ENCODE peak calls at places on chromosome 11, in four cellular contexts. One of them, this sample, is unnamed.

GRCh38 chr11:57792870-57793269 is 31.3 kb downstream of the CTNND1 start:
- DNase-seq in vagina: no peak
- DNase-seq in amniotic epithelial cell: no peak
- DNase-seq in hippocampal formation: peak
- DNase-seq in this sample: peak

GRCh38 chr11:19577849-19578619 is 134.6 kb upstream of the NAV2 start:
- DNase-seq in vagina: peak
- DNase-seq in amniotic epithelial cell: peak
- DNase-seq in hippocampal formation: peak
- DNase-seq in this sample: no peak

GRCh38 chr11:9765320-9766101 is 101.6 kb downstream of the SWAP70 start:
- DNase-seq in vagina: no peak
- DNase-seq in amniotic epithelial cell: peak
- DNase-seq in hippocampal formation: no peak
- DNase-seq in this sample: no peak

GRCh38 chr11:73240190-73240781 is 22.2 kb downstream of the P2RY2 start:
- DNase-seq in vagina: no peak
- DNase-seq in amniotic epithelial cell: peak
- DNase-seq in hippocampal formation: no peak
- DNase-seq in this sample: no peak

GRCh38 chr11:9150501-9150900 is 59.1 kb upstream of the SCUBE2 start:
- DNase-seq in vagina: no peak
- DNase-seq in amniotic epithelial cell: peak
- DNase-seq in hippocampal formation: no peak
- DNase-seq in this sample: no peak

GRCh38 chr11:75103380-75104026 is 6.8 kb upstream of the OR2AT4 start:
- DNase-seq in vagina: no peak
- DNase-seq in amniotic epithelial cell: peak
- DNase-seq in hippocampal formation: no peak
- DNase-seq in this sample: no peak

GRCh38 chr11:8392166-8392565 is 128.5 kb upstream of the LMO1 start:
- DNase-seq in vagina: no peak
- DNase-seq in amniotic epithelial cell: no peak
- DNase-seq in hippocampal formation: no peak
- DNase-seq in this sample: no peak

GRCh38 chr11:69962152-69962551 is 116.0 kb upstream of the ANO1 start:
- DNase-seq in vagina: no peak
- DNase-seq in amniotic epithelial cell: no peak
- DNase-seq in hippocampal formation: no peak
- DNase-seq in this sample: peak

GRCh38 chr11:61004037-61004641 is 32.7 kb downstream of the CD6 start:
- DNase-seq in vagina: no peak
- DNase-seq in amniotic epithelial cell: peak
- DNase-seq in hippocampal formation: no peak
- DNase-seq in this sample: no peak

GRCh38 chr11:75147875-75148263 is 3.0 kb upstream of the SLCO2B1 start:
- DNase-seq in vagina: no peak
- DNase-seq in amniotic epithelial cell: no peak
- DNase-seq in hippocampal formation: no peak
- DNase-seq in this sample: peak

GRCh38 chr11:117669062-117669461 is 128.0 kb downstream of the DSCAML1 start:
- DNase-seq in vagina: no peak
- DNase-seq in amniotic epithelial cell: no peak
- DNase-seq in hippocampal formation: no peak
- DNase-seq in this sample: no peak

GRCh38 chr11:24820541-24820940 is 323.7 kb downstream of the LUZP2 start:
- DNase-seq in vagina: no peak
- DNase-seq in amniotic epithelial cell: no peak
- DNase-seq in hippocampal formation: no peak
- DNase-seq in this sample: no peak

GRCh38 chr11:118144301-118144701 is 8.3 kb downstream of the SCN4B start:
- DNase-seq in vagina: no peak
- DNase-seq in amniotic epithelial cell: no peak
- DNase-seq in hippocampal formation: no peak
- DNase-seq in this sample: no peak

GRCh38 chr11:114178656-114179055 is 117.5 kb upstream of the NNMT start:
- DNase-seq in vagina: no peak
- DNase-seq in amniotic epithelial cell: no peak
- DNase-seq in hippocampal formation: no peak
- DNase-seq in this sample: no peak

GRCh38 chr11:33290319-33290718 is 33.1 kb downstream of the HIPK3 start:
- DNase-seq in vagina: no peak
- DNase-seq in amniotic epithelial cell: no peak
- DNase-seq in hippocampal formation: peak
- DNase-seq in this sample: no peak

GRCh38 chr11:134667505-134667904 is 255.5 kb upstream of the B3GAT1 start:
- DNase-seq in vagina: peak
- DNase-seq in amniotic epithelial cell: no peak
- DNase-seq in hippocampal formation: no peak
- DNase-seq in this sample: no peak

GRCh38 chr11:78476066-78476465 is 58.4 kb upstream of the GAB2 start:
- DNase-seq in vagina: no peak
- DNase-seq in amniotic epithelial cell: no peak
- DNase-seq in hippocampal formation: no peak
- DNase-seq in this sample: no peak

GRCh38 chr11:69186316-69187266 is 30.9 kb downstream of the SMIM38 start:
- DNase-seq in vagina: no peak
- DNase-seq in amniotic epithelial cell: no peak
- DNase-seq in hippocampal formation: no peak
- DNase-seq in this sample: peak

GRCh38 chr11:132463941-132464340 is 1068.4 kb downstream of the OPCML start:
- DNase-seq in vagina: no peak
- DNase-seq in amniotic epithelial cell: no peak
- DNase-seq in hippocampal formation: no peak
- DNase-seq in this sample: no peak

GRCh38 chr11:78061088-78061920 is 2.4 kb upstream of the THRSP start:
- DNase-seq in vagina: no peak
- DNase-seq in amniotic epithelial cell: no peak
- DNase-seq in hippocampal formation: no peak
- DNase-seq in this sample: peak